ENCODE peak calls at places on chromosomes 2 and 18, in seven cellular contexts. Y is prostate gland, H is colonic mucosa, V is tibial artery, K is OCI-LY7, W is cardiac muscle cell, M is adrenal gland. X is an unnamed sample.

GRCh38 chr2:29562896-29563295 is 358.5 kb downstream of the ALK start:
- DNase-seq in V (no peak), M (no peak), H (no peak), Y (no peak), W (peak; percentile 5), K (no peak), X (no peak)

GRCh38 chr2:18522484-18523146 is 37.8 kb downstream of the RDH14 start:
- DNase-seq in W (no peak), V (no peak), M (no peak), K (no peak), H (no peak), Y (no peak), X (no peak)

GRCh38 chr2:163800889-163801498 is 65.2 kb upstream of the FIGN start:
- DNase-seq in H (no peak), M (no peak), W (peak; percentile 21), Y (no peak), V (no peak), K (no peak), X (no peak)

GRCh38 chr2:236365258-236366048 is 101.2 kb upstream of the ASB18 start:
- DNase-seq in H (no peak), W (no peak), Y (no peak), K (no peak), V (no peak), M (no peak), X (no peak)

GRCh38 chr2:126900646-126901319 is 2.1 kb downstream of the TEX51 start:
- DNase-seq in Y (no peak), M (no peak), H (no peak), W (no peak), V (no peak), K (no peak), X (no peak)

GRCh38 chr18:31591628-31592027 is at the start of gene TTR:
- DNase-seq in W (no peak), M (no peak), V (no peak), Y (peak; percentile 5), K (no peak), H (no peak), X (no peak)

GRCh38 chr2:101982630-101983029 is 9.1 kb upstream of the IL1R2 start:
- DNase-seq in K (no peak), H (no peak), M (no peak), Y (no peak), V (no peak), W (no peak), X (no peak)

GRCh38 chr2:106294182-106294581 is 100.1 kb upstream of the UXS1 start:
- DNase-seq in M (no peak), Y (no peak), H (no peak), V (no peak), K (no peak), W (no peak), X (no peak)

GRCh38 chr18:12943200-12943599 is 4.6 kb upstream of the SEH1L start:
- DNase-seq in W (peak; percentile 12), Y (no peak), V (no peak), M (no peak), H (no peak), K (no peak), X (no peak)

GRCh38 chr2:57376985-57377384 is 669.6 kb upstream of the VRK2 start:
- DNase-seq in Y (no peak), H (no peak), V (no peak), K (no peak), W (no peak), M (no peak), X (no peak)

GRCh38 chr18:13612111-13612997 is 114.0 kb downstream of the FAM210A start:
- DNase-seq in M (no peak), W (no peak), H (peak; percentile 36), V (no peak), K (peak; percentile 96), Y (no peak), X (no peak)

GRCh38 chr2:138432971-138433370 is 68.6 kb upstream of the SPOPL start:
- DNase-seq in V (no peak), W (peak; percentile 4), H (no peak), Y (no peak), K (no peak), M (no peak), X (no peak)

GRCh38 chr2:148640767-148641166 is 3.8 kb upstream of the EPC2 start:
- DNase-seq in M (no peak), K (no peak), H (no peak), V (no peak), W (peak; percentile 48), Y (no peak), X (no peak)

GRCh38 chr2:45494275-45494977 is 116.6 kb downstream of the SRBD1 start:
- DNase-seq in V (no peak), W (peak; percentile 88), M (peak; percentile 25), Y (peak; percentile 32), K (peak; percentile 88), H (peak; percentile 21), X (peak; percentile 41)

GRCh38 chr18:51212606-51213005 is 15.1 kb upstream of the MEX3C start:
- DNase-seq in Y (no peak), M (no peak), W (no peak), H (no peak), V (no peak), K (no peak), X (no peak)

GRCh38 chr2:27833931-27834330 is 56.3 kb downstream of the RBKS start:
- DNase-seq in W (no peak), V (no peak), Y (no peak), H (no peak), K (no peak), M (no peak), X (no peak)

GRCh38 chr2:74845217-74845751 is 11.4 kb downstream of the HK2 start:
- DNase-seq in Y (peak; percentile 95), K (no peak), V (peak; percentile 84), M (peak; percentile 82), H (peak; percentile 90), W (peak; percentile 85), X (peak; percentile 88)

GRCh38 chr2:119316066-119316465 is 50.6 kb downstream of the C2orf76 start:
- DNase-seq in W (peak; percentile 35), H (no peak), V (no peak), K (no peak), Y (no peak), M (no peak), X (no peak)

GRCh38 chr2:25558262-25558661 is 115.1 kb downstream of the DTNB start:
- DNase-seq in V (no peak), Y (no peak), H (no peak), M (no peak), W (peak; percentile 74), K (peak; percentile 76), X (peak; percentile 47)

GRCh38 chr18:63016270-63016669 is 300.9 kb downstream of the PHLPP1 start:
- DNase-seq in K (peak; percentile 39), V (no peak), W (peak; percentile 78), H (peak; percentile 57), M (peak; percentile 41), Y (peak; percentile 28), X (peak; percentile 27)

GRCh38 chr2:10278029-10278762 is 24.5 kb upstream of the HPCAL1 start:
- DNase-seq in M (no peak), W (peak; percentile 77), Y (no peak), K (no peak), H (peak; percentile 42), V (peak; percentile 80), X (no peak)

GRCh38 chr2:227818569-227819397 is 5.1 kb downstream of the CCL20 start:
- DNase-seq in W (peak; percentile 99), H (peak; percentile 54), V (peak; percentile 74), Y (no peak), K (no peak), M (no peak), X (no peak)

GRCh38 chr2:46922049-46922448 is 6.4 kb upstream of the MCFD2 start:
- DNase-seq in K (no peak), Y (no peak), W (peak; percentile 47), M (no peak), H (no peak), V (no peak), X (no peak)
- H3K27ac ChIP-seq in K (no peak overlapping the region), Y (no peak overlapping the region), W (no peak overlapping the region), M (no peak overlapping the region), H (no peak overlapping the region), V (no peak overlapping the region), X (no peak overlapping the region)

GRCh38 chr2:231160701-231161100 is 35.9 kb upstream of the HTR2B start:
- DNase-seq in H (no peak), V (no peak), M (no peak), W (no peak), Y (no peak), K (no peak), X (no peak)

GRCh38 chr2:231161252-231162035 is 36.6 kb upstream of the HTR2B start:
- DNase-seq in K (no peak), V (no peak), W (peak; percentile 6), M (no peak), Y (no peak), H (no peak), X (no peak)

GRCh38 chr2:231159306-231159705 is 34.5 kb upstream of the HTR2B start:
- DNase-seq in W (peak; percentile 2), K (no peak), H (no peak), M (no peak), V (no peak), Y (no peak), X (no peak)

GRCh38 chr2:231163011-231163410 is 35.4 kb upstream of the ARMC9 start:
- DNase-seq in M (no peak), K (no peak), H (no peak), W (no peak), Y (no peak), V (no peak), X (no peak)

GRCh38 chr2:231162036-231162345 is 36.4 kb upstream of the ARMC9 start:
- DNase-seq in Y (no peak), K (no peak), H (no peak), M (no peak), W (peak; percentile 97), V (no peak), X (peak; percentile 81)
- H3K27ac ChIP-seq in Y (peak overlapping the region; percentile 15), K (no peak overlapping the region), H (peak overlapping the region; percentile 18), M (peak overlapping the region; percentile 83), W (no peak overlapping the region), V (peak overlapping the region; percentile 62), X (peak overlapping the region; percentile 66)

GRCh38 chr2:84821806-84822205 is 59.1 kb downstream of the TRABD2A start:
- DNase-seq in W (no peak), M (no peak), V (no peak), H (no peak), Y (no peak), K (no peak), X (no peak)
- H3K27ac ChIP-seq in W (no peak overlapping the region), M (no peak overlapping the region), V (no peak overlapping the region), H (no peak overlapping the region), Y (no peak overlapping the region), K (no peak overlapping the region), X (no peak overlapping the region)

DNA sequence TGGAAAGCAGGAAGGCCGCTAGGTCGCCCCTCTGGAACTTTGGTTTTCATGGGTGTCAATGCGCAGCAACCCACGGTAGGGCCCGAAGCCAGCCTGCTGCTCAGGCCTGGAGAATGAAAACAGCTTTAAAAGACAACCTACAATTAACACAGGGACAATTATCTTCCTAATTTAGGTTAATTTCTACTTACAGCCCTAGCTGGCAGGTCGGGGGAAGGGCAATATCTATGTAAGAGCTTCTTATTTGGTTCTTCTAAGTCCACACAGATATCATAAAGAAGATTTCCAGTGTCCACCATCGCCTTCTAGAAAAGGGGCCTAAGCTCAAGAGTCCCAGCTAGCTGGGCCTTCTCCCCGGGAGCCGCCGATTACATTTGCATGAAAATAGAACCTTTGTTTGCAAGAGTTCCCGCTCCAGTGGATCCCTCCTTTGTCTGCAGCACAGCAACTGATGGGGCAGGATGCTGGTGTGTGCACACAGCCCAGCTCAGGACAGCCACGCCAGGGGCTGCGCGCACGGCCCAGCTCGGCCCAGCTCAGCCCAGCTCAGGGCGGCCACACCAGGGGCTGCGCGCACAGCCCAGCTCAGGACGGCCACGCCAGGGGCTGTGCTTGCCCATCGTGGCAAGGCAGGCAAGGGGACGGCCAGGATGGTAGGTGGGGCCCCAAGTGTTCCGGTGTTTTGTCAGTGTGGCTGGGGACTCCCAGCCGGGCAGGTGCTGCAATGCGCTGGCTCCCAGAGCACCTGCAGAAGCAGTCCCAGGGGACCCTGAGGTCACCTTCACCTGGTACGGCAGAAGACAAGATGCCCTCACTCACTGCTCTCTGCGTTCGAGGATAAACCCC is 109.1 kb downstream of the HDAC4 start:
- DNase-seq in Y (no peak), H (no peak), W (no peak), K (peak; percentile 89), M (no peak), V (peak; percentile 18), X (no peak)
- H3K27ac ChIP-seq in Y (peak overlapping the region; percentile 58), H (no peak overlapping the region), W (peak overlapping the region; percentile 15), K (no peak overlapping the region), M (peak overlapping the region; percentile 85), V (peak overlapping the region; percentile 58), X (no peak overlapping the region)

X was measured in Panc1.